ENCODE peak calls at places on chromosome 1, in nine cellular contexts. Y is activated CD8-positive, alpha-beta T cell treated with anti-CD3 and anti-CD28 coated beads for 36 hours; S is Right ventricle myocardium superior; D is foreskin keratinocyte; U is esophagus mucosa; K is lower lobe of right lung; P is effector memory CD8-positive, alpha-beta T cell; J is psoas muscle; V is natural killer cell. Z is an unnamed sample.

GRCh38 chr1:111506561-111506960 is 3.1 kb upstream of the ADORA3 start:
- ATAC-seq in Y (no peak), S (no peak), D (no peak), U (no peak), K (no peak), P (no peak), J (no peak), V (no peak), Z (no peak)

GRCh38 chr1:158022554-158023278 is 29.3 kb downstream of the KIRREL1 start:
- ATAC-seq in Y (no peak), S (peak; percentile 76), D (no peak), U (peak; percentile 16), K (peak; percentile 59), P (no peak), J (no peak), V (no peak), Z (no peak)

GRCh38 chr1:180631197-180631765 is 541 bp upstream of the XPR1 start:
- ATAC-seq in Y (no peak), S (no peak), D (no peak), U (no peak), K (no peak), P (no peak), J (no peak), V (no peak), Z (no peak)

GRCh38 chr1:150146853-150147542 is 2.7 kb upstream of the PLEKHO1 start:
- ATAC-seq in Y (no peak), S (no peak), D (no peak), U (no peak), K (no peak), P (no peak), J (no peak), V (no peak), Z (no peak)

GRCh38 chr1:110161822-110162221 is 11.5 kb downstream of the SLC6A17 start:
- ATAC-seq in Y (no peak), S (no peak), D (no peak), U (no peak), K (no peak), P (no peak), J (no peak), V (no peak), Z (no peak)

GRCh38 chr1:195697130-195697529 is 911.1 kb downstream of the KCNT2 start:
- ATAC-seq in Y (no peak), S (no peak), D (no peak), U (no peak), K (no peak), P (no peak), J (no peak), V (no peak), Z (no peak)

GRCh38 chr1:59486595-59486994 is 189.7 kb downstream of the FGGY start:
- ATAC-seq in Y (no peak), S (no peak), D (no peak), U (no peak), K (no peak), P (no peak), J (no peak), V (no peak), Z (no peak)

GRCh38 chr1:10830961-10831669 is 34.7 kb upstream of the CASZ1 start:
- ATAC-seq in Y (peak; percentile 37), S (no peak), D (peak; percentile 63), U (peak; percentile 92), K (no peak), P (peak; percentile 86), J (no peak), V (no peak), Z (no peak)

Z was measured in stimulated activated memory B cell treated with anti-CD40 and anti-IgM and Interleukin-4, amounts not matched to agents 10 μg/mL and 1 μg/mL and 100 μg/mL, for 72 hours.